ENCODE peak calls at places on chromosome 10, in eight cellular contexts. X is GM12864, A is endothelial cell, Q is pancreas, P is Calu3, L is Peyer's patch, R is BJ, F is BE2C. Z is an unnamed sample.

GRCh38 chr10:26857991-26858706 is 2.6 kb downstream of the ABI1 start:
- DNase-seq in Q (no peak), X (peak; percentile 47), P (no peak), A (no peak), L (no peak), R (no peak), F (no peak), Z (peak; percentile 35)

GRCh38 chr10:3774814-3775670 is 10.0 kb downstream of the KLF6 start:
- DNase-seq in L (no peak), Q (no peak), X (no peak), A (no peak), F (no peak), P (peak; percentile 58), R (no peak), Z (no peak)

GRCh38 chr10:89207181-89207800 is at the start of gene CH25H:
- DNase-seq in P (peak; percentile 51), X (no peak), F (peak; percentile 63), L (peak; percentile 64), R (no peak), A (peak; percentile 68), Q (peak; percentile 63), Z (peak; percentile 36)

GRCh38 chr10:4474829-4475228 is 351.2 kb upstream of the AKR1E2 start:
- DNase-seq in R (no peak), A (no peak), L (no peak), F (no peak), Q (no peak), P (no peak), X (no peak), Z (no peak)

GRCh38 chr10:127813290-127813689 is 76.3 kb downstream of the FOXI2 start:
- DNase-seq in R (no peak), Q (no peak), F (no peak), X (no peak), L (no peak), A (no peak), P (no peak), Z (no peak)

GRCh38 chr10:44635181-44635580 is 250.3 kb upstream of the CXCL12 start:
- DNase-seq in Q (no peak), P (no peak), A (no peak), F (no peak), R (no peak), L (no peak), X (no peak), Z (no peak)

GRCh38 chr10:121531076-121531829 is 67.0 kb downstream of the FGFR2 start:
- DNase-seq in Q (no peak), R (no peak), A (no peak), P (peak; percentile 42), F (no peak), X (no peak), L (no peak), Z (no peak)

GRCh38 chr10:61970182-61971015 is 68.9 kb downstream of the ARID5B start:
- DNase-seq in Q (no peak), P (no peak), R (no peak), L (no peak), A (no peak), F (peak; percentile 53), X (no peak), Z (no peak)

GRCh38 chr10:90136731-90137316 is 435.4 kb downstream of the KIF20B start:
- DNase-seq in R (no peak), L (no peak), X (no peak), Q (no peak), F (no peak), A (no peak), P (no peak), Z (no peak)

GRCh38 chr10:33265621-33266020 is 68.8 kb downstream of the NRP1 start:
- DNase-seq in F (no peak), Q (peak; percentile 35), A (no peak), L (no peak), X (no peak), P (no peak), R (no peak), Z (no peak)

GRCh38 chr10:69952801-69953200 is 99.8 kb upstream of the MACROH2A2 start:
- DNase-seq in A (no peak), P (no peak), L (no peak), Q (no peak), F (no peak), X (no peak), R (no peak), Z (no peak)

GRCh38 chr10:69914373-69915268 is 112.9 kb downstream of the COL13A1 start:
- DNase-seq in L (peak; percentile 82), Q (peak; percentile 37), R (no peak), F (peak; percentile 75), P (peak; percentile 80), A (peak; percentile 82), X (no peak), Z (peak; percentile 79)

GRCh38 chr10:71127773-71128172 is 84.6 kb upstream of the UNC5B start:
- DNase-seq in A (no peak), F (no peak), Q (no peak), X (no peak), L (no peak), P (no peak), R (no peak), Z (peak; percentile 4)

GRCh38 chr10:71124921-71125748 is 87.2 kb upstream of the UNC5B start:
- DNase-seq in F (no peak), Q (no peak), R (no peak), L (no peak), A (no peak), X (no peak), P (no peak), Z (no peak)

GRCh38 chr10:71127019-71127534 is 85.3 kb upstream of the UNC5B start:
- DNase-seq in R (no peak), F (no peak), L (no peak), A (no peak), P (no peak), X (no peak), Q (no peak), Z (no peak)

GRCh38 chr10:71125749-71126107 is 86.6 kb upstream of the UNC5B start:
- DNase-seq in R (no peak), F (no peak), P (no peak), X (no peak), Q (no peak), A (no peak), L (no peak), Z (no peak)

GRCh38 chr10:71126432-71126831 is 85.9 kb upstream of the UNC5B start:
- DNase-seq in Q (no peak), F (no peak), X (no peak), P (no peak), R (no peak), L (no peak), A (no peak), Z (no peak)
- TF ChIP-seq CTCF in Q (no peak), F (no peak), X (no peak), P (no peak), R (no peak), L (no peak), A (no peak), Z (no peak)

GRCh38 chr10:120423350-120424197 is 33.5 kb upstream of the PLPP4 start:
- DNase-seq in X (no peak), F (peak; percentile 59), A (peak; percentile 59), R (no peak), Q (no peak), P (peak; percentile 37), L (no peak), Z (peak; percentile 59)
- TF ChIP-seq CTCF in X (peak; percentile 93), F (peak; percentile 96), A (peak; percentile 91), R (peak; percentile 87), Q (peak; percentile 82), P (peak; percentile 75), L (no peak), Z (peak; percentile 97)

GRCh38 chr10:24255115-24255895 is 46.4 kb downstream of the KIAA1217 start:
- DNase-seq in R (no peak), F (no peak), Q (no peak), L (no peak), X (no peak), P (no peak), A (no peak), Z (no peak)

GRCh38 chr10:24255907-24256306 is 47.0 kb downstream of the KIAA1217 start:
- DNase-seq in F (no peak), Q (no peak), A (no peak), L (no peak), X (no peak), P (no peak), R (no peak), Z (no peak)

GRCh38 chr10:24251547-24251946 is 42.6 kb downstream of the KIAA1217 start:
- DNase-seq in X (no peak), F (no peak), A (no peak), R (no peak), L (no peak), P (no peak), Q (no peak), Z (no peak)

GRCh38 chr10:24256619-24257018 is 47.7 kb downstream of the KIAA1217 start:
- DNase-seq in F (no peak), X (no peak), A (no peak), Q (no peak), L (no peak), R (no peak), P (no peak), Z (no peak)

GRCh38 chr10:24254180-24254579 is 45.2 kb downstream of the KIAA1217 start:
- DNase-seq in A (no peak), F (no peak), Q (no peak), R (no peak), P (no peak), L (no peak), X (no peak), Z (no peak)
- TF ChIP-seq CTCF in A (no peak), F (no peak), Q (no peak), R (no peak), P (no peak), L (no peak), X (no peak), Z (no peak)

GRCh38 chr10:85787393-85787792 is 579.2 kb downstream of the GRID1 start:
- DNase-seq in L (no peak), X (no peak), A (no peak), R (no peak), Q (no peak), P (no peak), F (no peak), Z (no peak)

GRCh38 chr10:85788570-85788969 is 578.0 kb downstream of the GRID1 start:
- DNase-seq in Q (no peak), R (no peak), A (no peak), X (no peak), P (no peak), F (no peak), L (no peak), Z (no peak)

GRCh38 chr10:85784792-85785191 is 581.8 kb downstream of the GRID1 start:
- DNase-seq in A (no peak), X (no peak), L (no peak), R (no peak), Q (no peak), P (no peak), F (no peak), Z (no peak)

GRCh38 chr10:85789125-85789524 is 577.5 kb downstream of the GRID1 start:
- DNase-seq in P (no peak), F (no peak), A (no peak), L (no peak), X (no peak), Q (no peak), R (no peak), Z (no peak)

DNA sequence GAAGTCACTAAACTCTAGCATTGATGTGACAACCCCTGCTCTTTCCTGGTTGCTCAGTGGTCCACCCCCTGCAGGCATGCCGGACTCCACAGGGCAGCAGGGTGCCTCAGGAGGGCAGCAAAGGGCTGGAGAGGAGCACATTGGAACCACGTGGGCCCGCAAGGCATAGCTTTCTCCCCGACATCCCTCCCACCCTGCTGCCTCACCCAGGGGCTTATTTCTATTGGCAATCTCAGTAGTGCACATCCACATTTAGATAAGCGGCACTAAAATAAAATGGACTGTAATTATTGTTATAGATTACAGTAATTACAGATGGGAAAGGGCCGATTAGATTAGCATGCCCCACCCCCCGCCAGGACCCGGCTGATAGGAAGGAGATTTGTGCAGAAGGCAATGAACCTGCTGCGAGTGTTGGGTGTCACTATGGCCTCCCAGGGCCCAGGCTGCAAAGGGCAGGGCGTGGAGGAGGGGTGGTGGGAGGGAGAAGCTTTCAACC is 580.1 kb downstream of the GRID1 start:
- DNase-seq in R (no peak), L (no peak), F (peak; percentile 84), Q (no peak), A (peak; percentile 34), X (no peak), P (peak; percentile 50), Z (no peak)
- TF ChIP-seq CTCF in R (no peak), L (no peak), F (peak; percentile 79), Q (no peak), A (no peak), X (peak; percentile 31), P (no peak), Z (peak; percentile 4)